ENCODE peak calls at places on chromosomes 13 and 19, in six cellular contexts. D is GM23338, J is SK-N-SH, T is HCT116, F is hepatocyte, B is neural progenitor cell. L is an unnamed sample.

GRCh38 chr19:10718205-10719196 is 622 bp downstream of the DNM2 start:
- DNase-seq in B (peak; percentile 71), J (peak; percentile 70), D (peak; percentile 43), F (peak; percentile 74), T (no peak), L (peak; percentile 63)

GRCh38 chr19:38920529-38921419 is 8.8 kb upstream of the CCER2 start:
- DNase-seq in D (no peak), T (no peak), F (no peak), B (no peak), J (peak; percentile 19), L (no peak)

GRCh38 chr13:49495783-49496762 is at the start of gene PHF11:
- DNase-seq in T (no peak), B (peak; percentile 79), D (peak; percentile 78), J (peak; percentile 57), F (peak; percentile 86), L (peak; percentile 94)

GRCh38 chr13:44471686-44472085 is 98.1 kb downstream of the SERP2 start:
- DNase-seq in B (no peak), T (no peak), F (no peak), D (no peak), J (no peak), L (no peak)

GRCh38 chr13:41034862-41035261 is 15.7 kb upstream of the ELF1 start:
- DNase-seq in J (no peak), T (no peak), D (no peak), F (no peak), B (no peak), L (no peak)

GRCh38 chr13:41356788-41357187 is 45.7 kb downstream of the NAA16 start:
- DNase-seq in D (no peak), B (no peak), F (no peak), T (no peak), J (no peak), L (no peak)

GRCh38 chr19:15251749-15252397 is 19.6 kb upstream of the EPHX3 start:
- DNase-seq in T (no peak), J (peak; percentile 77), D (peak; percentile 93), B (peak; percentile 88), F (peak; percentile 85), L (no peak)

GRCh38 chr19:19858751-19859150 is 6.9 kb upstream of the ZNF253 start:
- DNase-seq in B (no peak), D (no peak), T (no peak), F (no peak), J (no peak), L (peak; percentile 44)

GRCh38 chr13:35485451-35485850 is 9.0 kb upstream of the MAB21L1 start:
- DNase-seq in F (no peak), T (no peak), B (no peak), J (no peak), D (no peak), L (no peak)

GRCh38 chr13:80605743-80606142 is 264.8 kb upstream of the SPRY2 start:
- DNase-seq in J (no peak), T (no peak), F (no peak), B (no peak), D (no peak), L (no peak)

GRCh38 chr13:77048592-77048991 is 21.6 kb upstream of the FBXL3 start:
- DNase-seq in J (no peak), F (no peak), T (no peak), D (peak; percentile 71), B (peak; percentile 73), L (no peak)

GRCh38 chr13:66660013-66660804 is 569.9 kb downstream of the PCDH9 start:
- DNase-seq in T (no peak), F (peak; percentile 4), B (no peak), D (no peak), J (no peak), L (peak; percentile 79)

GRCh38 chr13:69374036-69374435 is 733.6 kb upstream of the ATXN8OS start:
- DNase-seq in T (no peak), J (no peak), F (no peak), D (no peak), B (no peak), L (no peak)

GRCh38 chr13:26132756-26133155 is 80.9 kb upstream of the SHISA2 start:
- DNase-seq in T (no peak), B (peak; percentile 10), F (no peak), J (no peak), D (peak; percentile 46), L (no peak)

GRCh38 chr13:91946498-91947070 is 548.2 kb downstream of the GPC5 start:
- DNase-seq in T (no peak), B (peak; percentile 63), J (peak; percentile 63), D (peak; percentile 78), F (peak; percentile 57), L (peak; percentile 64)

GRCh38 chr19:28468701-28469459 is 744.1 kb downstream of the UQCRFS1 start:
- DNase-seq in T (no peak), B (peak; percentile 48), J (no peak), F (peak; percentile 79), D (peak; percentile 17), L (peak; percentile 33)

GRCh38 chr19:9128171-9128570 is 1.4 kb upstream of the OR7G3 start:
- DNase-seq in D (no peak), F (no peak), J (no peak), B (no peak), T (peak; percentile 82), L (no peak)

GRCh38 chr19:7188682-7189629 is 105.3 kb downstream of the INSR start:
- DNase-seq in D (no peak), F (no peak), J (no peak), T (no peak), B (no peak), L (no peak)

GRCh38 chr13:77767413-77767812 is 69.9 kb downstream of the SLAIN1 start:
- DNase-seq in F (no peak), T (no peak), J (no peak), B (no peak), D (no peak), L (no peak)

GRCh38 chr19:15177269-15178116 is 23.3 kb downstream of the NOTCH3 start:
- DNase-seq in B (peak; percentile 95), D (peak; percentile 92), F (peak; percentile 91), T (no peak), J (peak; percentile 95), L (peak; percentile 78)

GRCh38 chr19:55172741-55173140 is 6.3 kb upstream of the DNAAF3 start:
- DNase-seq in D (no peak), F (no peak), J (no peak), T (no peak), B (no peak), L (no peak)

GRCh38 chr19:40416918-40417713 is 3.9 kb upstream of the PRX start:
- DNase-seq in D (no peak), J (no peak), B (no peak), T (no peak), F (no peak), L (peak; percentile 39)

GRCh38 chr19:40417714-40417996 is 4.5 kb upstream of the PRX start:
- DNase-seq in D (no peak), J (no peak), F (no peak), B (no peak), T (no peak), L (no peak)

GRCh38 chr19:40414536-40415535 is 1.7 kb upstream of the PRX start:
- DNase-seq in D (no peak), B (peak; percentile 4), J (peak; percentile 12), T (no peak), F (no peak), L (no peak)

GRCh38 chr19:40418040-40418439 is 4.9 kb upstream of the PRX start:
- DNase-seq in J (no peak), D (no peak), T (no peak), F (no peak), B (no peak), L (no peak)

GRCh38 chr19:40415799-40416198 is 2.6 kb upstream of the PRX start:
- DNase-seq in F (no peak), B (no peak), D (no peak), J (no peak), T (no peak), L (no peak)
- H3K4me1 ChIP-seq in F (peaks cover 15% of the 10 kb centered on the region), B (peaks cover 16% of the 10 kb centered on the region), D (peaks cover 15% of the 10 kb centered on the region), J (no peaks in the 10 kb centered on the region), T (peaks cover 79% of the 10 kb centered on the region), L (peaks cover 28% of the 10 kb centered on the region)

GRCh38 chr13:24147570-24147963 is 13.0 kb upstream of the SPATA13 start:
- DNase-seq in F (peak; percentile 18), T (no peak), D (no peak), J (no peak), B (no peak), L (no peak)

GRCh38 chr13:24146961-24147569 is 13.5 kb upstream of the SPATA13 start:
- DNase-seq in D (no peak), B (no peak), F (no peak), J (no peak), T (no peak), L (no peak)

GRCh38 chr13:24142453-24142852 is 18.1 kb upstream of the SPATA13 start:
- DNase-seq in D (no peak), J (no peak), B (no peak), T (no peak), F (no peak), L (no peak)

GRCh38 chr13:24142886-24143285 is 17.6 kb upstream of the SPATA13 start:
- DNase-seq in J (no peak), F (no peak), T (no peak), D (no peak), B (no peak), L (no peak)

GRCh38 chr13:24145231-24145630 is 15.3 kb upstream of the SPATA13 start:
- DNase-seq in T (no peak), D (no peak), F (peak; percentile 14), J (no peak), B (no peak), L (no peak)
- TF ChIP-seq EZH2phosphoT487 in T (no peak), D (no peak), F (no peak), J (no peak), B (no peak), L (no peak)

DNA sequence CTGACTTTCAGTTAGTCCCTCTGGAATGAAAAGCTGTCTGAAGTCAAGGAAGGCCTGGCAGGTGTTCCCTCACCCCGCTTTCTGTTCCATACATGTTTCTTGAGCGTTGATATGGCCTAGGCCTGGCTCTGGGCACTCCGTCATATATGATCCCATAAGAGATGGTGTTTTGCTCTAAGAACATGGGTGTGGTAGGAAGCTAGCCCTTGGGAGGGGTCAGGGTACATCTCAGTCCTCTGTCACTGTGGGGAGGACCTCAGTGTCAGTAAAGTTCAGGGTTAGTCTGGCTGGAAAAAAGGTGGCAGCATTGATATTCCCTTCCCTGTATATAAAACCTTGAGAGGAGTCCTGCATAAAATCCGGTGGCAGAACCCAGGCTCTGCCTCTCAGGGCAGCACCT is 73.5 kb upstream of the NPAS1 start:
- DNase-seq in T (no peak), F (no peak), B (no peak), J (no peak), D (no peak), L (no peak)
- H3K4me1 ChIP-seq in T (peaks cover 16% of the 10 kb centered on the region), F (peaks cover 34% of the 10 kb centered on the region), B (peaks cover 17% of the 10 kb centered on the region), J (peaks cover 16% of the 10 kb centered on the region), D (peaks cover 20% of the 10 kb centered on the region), L (no peaks in the 10 kb centered on the region)

GRCh38 chr13:46687810-46688209 is 109.2 kb downstream of the ESD start:
- DNase-seq in J (no peak), B (no peak), T (peak; percentile 3), D (peak; percentile 80), F (peak; percentile 57), L (no peak)
- TF ChIP-seq EZH2phosphoT487 in J (no peak), B (no peak), T (no peak), D (no peak), F (no peak), L (no peak)

GRCh38 chr19:29674374-29675119 is 9.3 kb downstream of the PLEKHF1 start:
- DNase-seq in D (no peak), B (no peak), F (no peak), T (no peak), J (no peak), L (no peak)
- H3K4me1 ChIP-seq in D (no peaks in the 10 kb centered on the region), B (no peaks in the 10 kb centered on the region), F (no peaks in the 10 kb centered on the region), T (peaks cover 8% of the 10 kb centered on the region), J (no peaks in the 10 kb centered on the region), L (peaks cover 27% of the 10 kb centered on the region)